ENCODE peak calls at places on chromosomes 5 and 9, in ten cellular contexts. H, N, J, U, F, S, G, K, Z and D are unnamed samples.

GRCh38 chr5:75690669-75691068 is 26.6 kb downstream of the POC5 start:
- DNase-seq in S (no peak), N (no peak), Z (no peak), F (no peak), H (no peak), J (no peak), K (no peak), U (no peak), G (no peak), D (no peak)

GRCh38 chr9:105503873-105504272 is 54.1 kb upstream of the FKTN start:
- DNase-seq in K (no peak), G (peak), U (peak), H (no peak), F (peak), N (peak), S (no peak), J (no peak), Z (no peak), D (no peak)

GRCh38 chr9:129964901-129965734 is 77.9 kb downstream of the FNBP1 start:
- DNase-seq in N (no peak), U (no peak), G (peak), F (peak), K (no peak), Z (no peak), J (no peak), H (peak), S (no peak), D (no peak)

GRCh38 chr5:103744159-103744558 is 181.6 kb upstream of the NUDT12 start:
- DNase-seq in K (no peak), S (no peak), H (peak), Z (no peak), U (peak), F (no peak), G (no peak), J (no peak), N (no peak), D (no peak)

GRCh38 chr5:133831506-133832224 is 136.8 kb downstream of the C5orf15 start:
- DNase-seq in H (peak), U (no peak), F (no peak), G (no peak), K (no peak), Z (no peak), S (no peak), J (no peak), N (peak), D (no peak)

GRCh38 chr5:80697100-80697499 is 42.3 kb upstream of the DHFR start:
- DNase-seq in U (no peak), Z (no peak), J (no peak), N (no peak), H (no peak), F (no peak), K (no peak), G (no peak), S (no peak), D (no peak)

GRCh38 chr9:112445196-112445595 is 41.4 kb upstream of the KIAA1958 start:
- DNase-seq in H (no peak), U (no peak), Z (no peak), G (no peak), K (no peak), N (no peak), F (no peak), S (no peak), J (no peak), D (no peak)

GRCh38 chr9:27184556-27185351 is 75.7 kb downstream of the TEK start:
- DNase-seq in N (no peak), Z (no peak), G (no peak), K (no peak), J (no peak), U (no peak), H (peak), S (no peak), F (no peak), D (no peak)

GRCh38 chr5:35320029-35320428 is 89.7 kb upstream of the PRLR start:
- DNase-seq in K (no peak), Z (no peak), J (no peak), U (no peak), F (no peak), G (no peak), H (no peak), S (no peak), N (no peak), D (no peak)

GRCh38 chr5:30959238-30959637 is 234.2 kb upstream of the CDH6 start:
- DNase-seq in F (no peak), S (no peak), H (no peak), N (no peak), K (no peak), J (no peak), G (no peak), Z (no peak), U (no peak), D (no peak)

GRCh38 chr5:5965132-5965531 is 413.2 kb downstream of the MED10 start:
- DNase-seq in J (no peak), N (no peak), F (no peak), U (no peak), Z (no peak), K (no peak), S (no peak), G (no peak), H (no peak), D (no peak)

GRCh38 chr9:69276775-69277174 is 48.2 kb upstream of the ENTREP1 start:
- DNase-seq in H (peak), J (no peak), U (no peak), F (no peak), S (no peak), N (no peak), Z (no peak), K (no peak), G (peak), D (no peak)

GRCh38 chr5:53819482-53819881 is 259.0 kb downstream of the NDUFS4 start:
- DNase-seq in J (no peak), G (no peak), S (no peak), K (no peak), F (no peak), Z (no peak), H (no peak), U (peak), N (no peak), D (no peak)

GRCh38 chr9:132577119-132577518 is 5.3 kb upstream of the BARHL1 start:
- DNase-seq in K (no peak), Z (no peak), N (no peak), H (no peak), G (no peak), U (no peak), F (no peak), S (no peak), J (no peak), D (no peak)

GRCh38 chr5:98793223-98793622 is 19.8 kb downstream of the RGMB start:
- DNase-seq in H (no peak), F (no peak), G (no peak), J (no peak), K (no peak), U (no peak), S (no peak), Z (no peak), N (no peak), D (no peak)

GRCh38 chr9:4366649-4367330 is 66.9 kb upstream of the GLIS3 start:
- DNase-seq in S (peak), H (peak), G (peak), J (peak), Z (peak), K (peak), F (peak), U (peak), N (peak), D (peak)

GRCh38 chr5:16741007-16741406 is 124.2 kb upstream of the RETREG1 start:
- DNase-seq in Z (no peak), F (no peak), U (no peak), G (peak), S (no peak), J (no peak), N (no peak), H (peak), K (no peak), D (no peak)

GRCh38 chr9:76595645-76596044 is 136.7 kb downstream of the GCNT1 start:
- DNase-seq in K (no peak), U (peak), Z (no peak), N (no peak), F (no peak), H (no peak), S (no peak), J (no peak), G (no peak), D (no peak)

GRCh38 chr9:16052146-16052545 is 499.3 kb downstream of the CCDC171 start:
- DNase-seq in S (no peak), H (no peak), F (no peak), G (no peak), K (no peak), Z (no peak), U (no peak), N (no peak), J (no peak), D (no peak)